ENCODE peak calls at places on chromosomes 5 and 9, in four cellular contexts. X is cardiac muscle cell, T is tibial nerve, B is AG10803. E is an unnamed sample.

GRCh38 chr5:40191041-40191550 is 488.6 kb upstream of the PTGER4 start:
- DNase-seq in X (no peak), T (no peak), B (peak; percentile 6), E (no peak)

GRCh38 chr5:139273322-139273571 is 20.3 kb upstream of the MATR3 start:
- DNase-seq in X (no peak), T (no peak), B (no peak), E (no peak)

GRCh38 chr9:87725356-87725899 is 491 bp upstream of the CTSL start:
- DNase-seq in X (peak; percentile 59), T (peak; percentile 45), B (peak; percentile 44), E (no peak)

GRCh38 chr9:73742412-73742811 is 590.7 kb downstream of the ANXA1 start:
- DNase-seq in X (no peak), T (no peak), B (no peak), E (no peak)

GRCh38 chr5:179959627-179960026 is 51.9 kb upstream of the TBC1D9B start:
- DNase-seq in X (no peak), T (no peak), B (no peak), E (no peak)

GRCh38 chr9:136121801-136122200 is 3.1 kb upstream of the TMEM250 start:
- DNase-seq in X (no peak), T (no peak), B (no peak), E (no peak)

GRCh38 chr5:54835642-54836041 is 149.8 kb downstream of the ESM1 start:
- DNase-seq in X (peak; percentile 72), T (no peak), B (no peak), E (no peak)

GRCh38 chr5:38830521-38831051 is 15.2 kb upstream of the OSMR start:
- DNase-seq in X (no peak), T (no peak), B (no peak), E (no peak)

GRCh38 chr5:140111859-140112551 is 1.9 kb upstream of the PURA start:
- DNase-seq in X (no peak), T (no peak), B (no peak), E (no peak)

GRCh38 chr9:121984726-121985402 is 108.2 kb downstream of the TTLL11 start:
- DNase-seq in X (peak; percentile 90), T (no peak), B (peak; percentile 94), E (peak; percentile 66)

GRCh38 chr9:70291446-70291845 is 32.7 kb downstream of the SMC5 start:
- DNase-seq in X (no peak), T (no peak), B (no peak), E (no peak)

GRCh38 chr5:172910828-172911627 is 48.2 kb upstream of the RPL26L1 start:
- DNase-seq in X (peak; percentile 92), T (peak; percentile 81), B (peak; percentile 81), E (peak; percentile 92)

GRCh38 chr9:131755541-131756198 is 15.8 kb upstream of the RAPGEF1 start:
- DNase-seq in X (peak; percentile 84), T (peak; percentile 80), B (peak; percentile 66), E (peak; percentile 74)

GRCh38 chr5:108481355-108481931 is 99.5 kb upstream of the FBXL17 start:
- DNase-seq in X (peak; percentile 55), T (no peak), B (peak; percentile 20), E (no peak)

GRCh38 chr5:34571380-34572041 is 84.6 kb upstream of the RAI14 start:
- DNase-seq in X (peak; percentile 71), T (no peak), B (peak; percentile 82), E (no peak)

GRCh38 chr9:120475341-120475740 is 104.6 kb downstream of the CDK5RAP2 start:
- DNase-seq in X (peak; percentile 93), T (peak; percentile 24), B (peak; percentile 95), E (no peak)

GRCh38 chr5:31663519-31663918 is 24.6 kb downstream of the PDZD2 start:
- DNase-seq in X (peak; percentile 44), T (peak; percentile 46), B (peak; percentile 63), E (peak; percentile 88)

GRCh38 chr5:140432916-140433315 is 31.3 kb downstream of the ANKHD1 start:
- DNase-seq in X (no peak), T (no peak), B (no peak), E (no peak)

GRCh38 chr9:109440117-109440515 is 58.0 kb downstream of the PTPN3 start:
- DNase-seq in X (no peak), T (no peak), B (no peak), E (no peak)

GRCh38 chr5:173707392-173707791 is 90.9 kb upstream of the BOD1 start:
- DNase-seq in X (peak; percentile 71), T (peak; percentile 12), B (peak; percentile 91), E (peak; percentile 72)

GRCh38 chr9:33290994-33291397 is 680 bp downstream of the NFX1 start:
- DNase-seq in X (no peak), T (no peak), B (no peak), E (no peak)

GRCh38 chr5:141040763-141041426 is 10.3 kb upstream of the PCDHB1 start:
- DNase-seq in X (peak; percentile 72), T (peak; percentile 94), B (peak; percentile 47), E (peak; percentile 91)

GRCh38 chr9:134677743-134678142 is 36.1 kb downstream of the COL5A1 start:
- DNase-seq in X (no peak), T (no peak), B (no peak), E (no peak)

GRCh38 chr5:98771389-98772109 is 1.9 kb upstream of the RGMB start:
- DNase-seq in X (peak; percentile 92), T (peak; percentile 94), B (peak; percentile 94), E (no peak)

GRCh38 chr9:88890546-88890945 is 100.7 kb upstream of the S1PR3 start:
- DNase-seq in X (no peak), T (no peak), B (no peak), E (no peak)

GRCh38 chr5:56481147-56481997 is 248.2 kb upstream of the ANKRD55 start:
- DNase-seq in X (peak; percentile 51), T (peak; percentile 38), B (peak; percentile 24), E (peak; percentile 69)

GRCh38 chr5:10306806-10307205 is 896 bp downstream of the CMBL start:
- DNase-seq in X (no peak), T (no peak), B (no peak), E (no peak)

GRCh38 chr9:5643005-5643624 is 14.2 kb downstream of the RIC1 start:
- DNase-seq in X (peak; percentile 38), T (no peak), B (no peak), E (no peak)

GRCh38 chr5:59732301-59732700 is 161.2 kb downstream of the PDE4D start:
- DNase-seq in X (no peak), T (no peak), B (no peak), E (no peak)

GRCh38 chr9:117092582-117092981 is 322.3 kb downstream of the ASTN2 start:
- DNase-seq in X (peak; percentile 58), T (no peak), B (peak; percentile 24), E (no peak)

GRCh38 chr5:152359169-152359568 is 45.9 kb downstream of the NMUR2 start:
- DNase-seq in X (no peak), T (no peak), B (no peak), E (no peak)

GRCh38 chr5:71982717-71983395 is 124.4 kb upstream of the MAP1B start:
- DNase-seq in X (no peak), T (no peak), B (no peak), E (no peak)

GRCh38 chr5:91865920-91866319 is 482.8 kb upstream of the ARRDC3 start:
- DNase-seq in X (no peak), T (no peak), B (peak; percentile 2), E (no peak)

GRCh38 chr5:149645725-149646124 is 64.4 kb downstream of the ARHGEF37 start:
- DNase-seq in X (no peak), T (no peak), B (no peak), E (no peak)

GRCh38 chr9:83714316-83714715 is 6.6 kb upstream of the UBQLN1 start:
- DNase-seq in X (no peak), T (no peak), B (no peak), E (no peak)

GRCh38 chr9:78144663-78145377 is 91.1 kb upstream of the CEP78 start:
- DNase-seq in X (peak; percentile 7), T (no peak), B (no peak), E (no peak)
- TF ChIP-seq CTCF in X (no peak), T (no peak), B (no peak), E (no peak)

GRCh38 chr9:85258823-85259370 is 482.9 kb downstream of the AGTPBP1 start:
- DNase-seq in X (peak; percentile 85), T (peak; percentile 66), B (peak; percentile 70), E (peak; percentile 78)
- H3K4me3 ChIP-seq in X (no peak overlapping the region), T (no peak overlapping the region), B (no peak overlapping the region), E (no peak overlapping the region)

DNA sequence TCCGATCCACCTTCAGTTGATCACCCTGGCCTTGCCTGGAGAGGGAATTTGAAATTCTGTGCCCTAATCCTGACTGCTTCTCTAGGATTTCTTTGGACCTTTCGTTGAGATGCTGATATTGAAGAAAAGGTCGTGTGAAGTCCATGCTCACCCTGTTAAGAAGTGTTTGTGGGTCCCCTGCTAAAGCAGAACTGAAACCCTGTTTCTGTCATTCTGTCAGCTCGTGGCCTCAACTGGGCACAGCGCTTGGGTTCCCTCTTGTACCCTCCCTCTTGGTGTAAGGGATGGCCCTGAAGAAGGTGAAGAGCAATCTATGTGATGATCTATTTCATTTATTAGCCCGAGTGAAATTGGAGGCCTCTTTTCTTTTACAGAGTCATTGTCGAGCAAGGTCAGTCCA is 55.9 kb downstream of the WWC1 start:
- DNase-seq in X (no peak), T (no peak), B (no peak), E (no peak)
- TF ChIP-seq CTCF in X (no peak), T (no peak), B (no peak), E (no peak)

GRCh38 chr9:123090198-123090896 is 56.9 kb downstream of the GPR21 start:
- DNase-seq in X (peak; percentile 68), T (no peak), B (peak; percentile 80), E (no peak)
- H3K4me3 ChIP-seq in X (no peak overlapping the region), T (no peak overlapping the region), B (no peak overlapping the region), E (no peak overlapping the region)

DNA sequence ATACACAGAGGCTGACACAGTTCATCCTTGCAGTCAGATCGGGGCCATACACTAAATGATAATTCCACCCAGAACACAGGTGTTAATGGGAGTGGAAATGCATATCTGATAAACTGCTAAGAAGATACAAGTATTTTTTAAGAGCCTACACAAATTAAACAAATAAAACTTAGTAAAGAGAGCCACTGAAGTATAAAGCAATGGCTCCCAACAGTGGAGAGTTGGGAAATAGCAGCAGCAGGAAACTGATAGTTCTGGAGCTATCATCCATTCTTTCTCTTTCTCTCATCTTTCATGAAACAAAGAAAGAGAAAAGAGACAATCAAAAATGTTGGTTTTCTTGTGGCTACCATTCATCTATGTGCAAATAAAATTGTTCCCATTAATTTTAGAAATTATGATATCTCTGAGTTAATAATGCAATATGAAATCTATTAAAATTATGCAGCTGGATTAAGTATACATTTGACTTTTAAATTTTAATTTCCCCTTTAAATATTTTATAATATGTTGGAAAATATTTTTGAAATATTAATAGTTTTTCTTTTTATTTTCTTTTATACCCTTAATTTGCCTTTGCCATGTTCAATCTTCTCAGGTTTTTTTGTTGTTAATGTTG is 120.8 kb downstream of the EMB start:
- DNase-seq in X (no peak), T (no peak), B (no peak), E (no peak)
- TF ChIP-seq CTCF in X (no peak), T (no peak), B (no peak), E (no peak)

GRCh38 chr5:555058-555623 is 30.9 kb upstream of the SLC9A3 start:
- DNase-seq in X (no peak), T (no peak), B (no peak), E (no peak)
- H3K4me3 ChIP-seq in X (no peak overlapping the region), T (no peak overlapping the region), B (no peak overlapping the region), E (no peak overlapping the region)

DNA sequence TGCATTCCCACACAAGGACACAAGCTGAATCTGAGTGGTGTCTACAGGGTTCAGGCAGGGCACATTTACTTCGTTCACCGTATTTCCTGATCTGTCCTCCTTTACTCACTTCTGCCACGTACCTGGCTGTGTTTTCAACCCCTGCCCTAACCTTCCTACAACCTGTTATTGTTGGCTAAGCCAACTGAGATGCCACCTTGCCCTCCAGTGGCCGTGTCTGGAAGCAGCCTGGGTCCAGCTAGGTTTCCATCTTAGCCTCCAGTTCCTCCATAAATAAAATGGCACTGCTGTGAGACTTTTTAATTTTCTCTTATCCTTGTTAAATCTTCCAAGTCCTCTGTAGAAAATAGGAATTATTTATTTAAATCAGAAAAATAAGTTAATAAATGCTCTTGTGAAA is 64.8 kb downstream of the ATP10B start:
- DNase-seq in X (no peak), T (no peak), B (no peak), E (no peak)
- TF ChIP-seq CTCF in X (no peak), T (no peak), B (peak; percentile 37), E (no peak)

E was measured in tibial artery.